ENCODE peak calls at places on chromosomes 6 and 20, in eight cellular contexts. D, T, E, H, J, W, A and V are unnamed samples.

GRCh38 chr6:1611572-1612385 is 2.1 kb downstream of the FOXC1 start:
- DNase-seq in J (no peak), W (no peak), D (peak), H (no peak), E (no peak), T (no peak), A (peak), V (no peak)

GRCh38 chr6:136134275-136134674 is 115.8 kb downstream of the MTFR2 start:
- DNase-seq in T (no peak), J (no peak), H (no peak), D (no peak), W (no peak), A (no peak), E (no peak), V (no peak)

GRCh38 chr6:36956111-36956820 is 1.7 kb downstream of the PI16 start:
- DNase-seq in D (peak), J (no peak), E (peak), W (no peak), H (no peak), A (peak), T (no peak), V (no peak)

GRCh38 chr6:32148722-32149576 is 2.8 kb downstream of the PRRT1 start:
- DNase-seq in T (no peak), D (no peak), E (peak), J (no peak), A (no peak), W (peak), H (peak), V (no peak)

GRCh38 chr6:67717281-67717680 is 917.8 kb upstream of the ADGRB3 start:
- DNase-seq in H (no peak), A (no peak), W (no peak), D (no peak), T (no peak), J (no peak), E (no peak), V (no peak)

GRCh38 chr20:137668-138131 is 4.7 kb upstream of the DEFB126 start:
- DNase-seq in W (no peak), E (no peak), A (no peak), D (peak), H (no peak), T (no peak), J (no peak), V (no peak)

GRCh38 chr6:110537208-110538123 is 61.1 kb upstream of the SLC22A16 start:
- DNase-seq in A (peak), E (no peak), T (no peak), J (no peak), H (no peak), D (peak), W (no peak), V (no peak)

GRCh38 chr20:55592866-55593265 is 412.5 kb downstream of the CBLN4 start:
- DNase-seq in D (no peak), E (no peak), H (no peak), T (no peak), A (no peak), W (no peak), J (no peak), V (no peak)

GRCh38 chr6:54860739-54861138 is 14.2 kb downstream of the FAM83B start:
- DNase-seq in A (peak), E (no peak), H (no peak), D (peak), T (no peak), J (no peak), W (no peak), V (no peak)

DNA sequence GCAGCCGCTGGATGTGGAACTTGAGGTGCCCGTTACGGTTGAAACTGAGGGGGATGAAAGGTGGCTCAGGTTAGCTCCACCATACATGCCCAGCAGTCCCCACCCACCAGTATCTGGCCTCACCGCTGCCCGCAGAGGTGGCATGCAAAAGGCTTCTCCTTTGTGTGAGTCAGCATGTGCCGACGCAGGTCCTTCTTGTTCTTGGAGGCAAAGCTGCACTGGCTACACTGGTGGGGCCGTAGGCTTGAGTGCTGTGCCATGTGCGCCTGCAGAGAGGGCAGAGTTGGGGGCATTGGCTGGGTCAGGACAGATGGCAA is 15.8 kb downstream of the PCIF1 start:
- DNase-seq in E (peak), J (no peak), W (no peak), A (no peak), H (no peak), T (no peak), D (no peak), V (no peak)
- H3K27ac ChIP-seq in E (peak), J (no peak), W (no peak), A (no peak), H (no peak), T (no peak), D (no peak), V (no peak)

GRCh38 chr6:46421939-46422338 is 69.3 kb downstream of the RCAN2 start:
- DNase-seq in H (peak), D (no peak), A (no peak), J (no peak), E (no peak), W (no peak), T (no peak), V (no peak)

GRCh38 chr6:46422619-46423018 is 68.6 kb downstream of the RCAN2 start:
- DNase-seq in T (no peak), D (no peak), H (no peak), J (no peak), A (no peak), E (no peak), W (no peak), V (no peak)

GRCh38 chr6:46421239-46421638 is 70.0 kb downstream of the RCAN2 start:
- DNase-seq in A (no peak), W (no peak), E (no peak), D (peak), J (no peak), H (no peak), T (no peak), V (no peak)

GRCh38 chr6:46414398-46414797 is 76.9 kb downstream of the RCAN2 start:
- DNase-seq in T (no peak), E (no peak), J (no peak), D (no peak), W (no peak), H (no peak), A (no peak), V (no peak)

DNA sequence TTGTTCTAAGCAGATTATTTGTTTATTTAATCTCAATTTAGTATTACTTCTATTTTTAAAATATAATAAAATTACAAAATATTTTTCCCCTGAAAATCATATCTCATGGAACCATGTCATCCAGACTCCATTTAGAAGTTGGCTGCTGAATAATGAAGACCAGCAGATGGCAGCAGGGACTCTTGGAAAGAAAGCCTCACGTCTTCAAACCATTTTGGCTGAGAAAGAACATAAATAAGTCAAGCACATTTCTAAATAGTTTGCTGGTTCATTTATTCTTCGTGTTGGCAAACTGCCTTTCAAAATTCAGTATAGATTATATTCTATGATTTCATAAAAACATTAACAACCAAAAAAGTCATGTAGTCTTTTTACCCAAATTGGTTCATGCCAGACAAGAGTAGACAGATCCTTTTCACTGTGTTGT is 71.7 kb downstream of the RCAN2 start:
- DNase-seq in W (no peak), D (peak), E (peak), A (peak), H (peak), T (no peak), J (peak), V (no peak)
- TF ChIP-seq CTCF in W (peak), D (peak), E (peak), A (peak), H (peak), T (peak), J (peak), V (peak)

GRCh38 chr6:150664091-150664490 is 64.4 kb downstream of the PLEKHG1 start:
- DNase-seq in H (no peak), E (no peak), T (no peak), W (no peak), D (no peak), J (no peak), A (no peak), V (no peak)
- H3K27ac ChIP-seq in H (no peak), E (no peak), T (no peak), W (no peak), D (no peak), J (no peak), A (no peak), V (no peak)

GRCh38 chr20:47137231-47137865 is 219.2 kb downstream of the ZMYND8 start:
- DNase-seq in A (no peak), T (no peak), J (no peak), H (no peak), E (no peak), D (no peak), W (no peak), V (no peak)

GRCh38 chr20:47136782-47137181 is 219.7 kb downstream of the ZMYND8 start:
- DNase-seq in H (no peak), W (no peak), D (no peak), T (no peak), J (no peak), E (no peak), A (no peak), V (no peak)

GRCh38 chr20:47129306-47129705 is 227.2 kb downstream of the ZMYND8 start:
- DNase-seq in J (no peak), A (no peak), T (no peak), D (no peak), W (no peak), E (no peak), H (no peak), V (no peak)

GRCh38 chr20:47127986-47128385 is 228.5 kb downstream of the ZMYND8 start:
- DNase-seq in J (no peak), W (no peak), H (no peak), D (no peak), A (no peak), T (no peak), E (no peak), V (no peak)

DNA sequence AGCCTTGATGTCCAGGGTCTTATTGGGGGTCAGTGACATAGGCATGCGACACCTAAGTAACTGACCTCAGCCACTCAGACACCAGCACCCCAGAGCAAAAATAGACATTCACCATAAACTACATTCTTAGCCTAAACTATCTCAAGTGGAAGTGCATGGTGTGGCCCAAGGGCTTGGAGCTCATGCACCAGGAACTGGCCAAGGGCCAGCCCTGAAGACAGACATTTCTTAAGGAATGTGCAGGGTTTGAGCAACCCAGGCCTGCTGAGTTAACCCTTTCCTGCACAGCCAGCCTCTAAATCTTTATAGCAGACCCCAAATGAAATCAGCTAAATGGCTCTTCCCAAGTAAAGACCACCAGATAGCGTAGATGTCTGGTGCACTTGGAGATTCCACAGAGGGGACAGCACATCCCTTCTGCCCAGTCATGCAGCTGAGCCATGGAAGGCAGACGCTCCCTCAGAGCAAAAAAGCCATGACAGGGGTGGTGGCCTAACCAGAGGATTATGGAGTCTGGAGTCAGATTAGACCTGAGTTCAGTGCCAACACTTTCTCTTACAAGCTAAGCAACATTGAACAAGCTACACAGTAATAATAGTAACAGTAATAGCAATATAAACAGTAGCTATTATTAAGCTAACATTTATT is 222.6 kb downstream of the ZMYND8 start:
- DNase-seq in E (peak), J (no peak), T (no peak), D (peak), H (no peak), W (no peak), A (peak), V (no peak)
- TF ChIP-seq CTCF in E (no peak), J (no peak), T (no peak), D (no peak), H (no peak), W (no peak), A (no peak), V (no peak)

DNA sequence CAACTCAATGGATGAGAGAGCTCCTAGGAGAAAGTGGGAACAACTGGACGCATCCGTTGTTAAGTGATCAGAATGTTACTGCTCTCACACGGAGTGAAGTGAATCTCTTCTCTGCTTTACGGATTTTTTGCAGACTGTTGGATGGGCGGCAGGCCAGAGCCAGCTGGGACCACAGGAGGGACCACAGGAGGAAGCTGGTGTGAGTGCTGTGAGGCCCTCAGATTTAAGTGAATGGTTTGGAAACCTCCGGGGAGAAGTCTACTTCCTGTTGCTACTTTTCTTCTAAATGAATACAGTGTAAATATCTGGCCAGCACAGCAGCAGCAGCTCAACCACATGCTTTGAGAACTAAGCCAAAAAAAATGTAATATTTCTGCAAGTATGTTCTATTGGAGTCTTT is 23.6 kb upstream of the PPP1R14C start:
- DNase-seq in D (no peak), J (no peak), E (no peak), A (no peak), W (no peak), H (no peak), T (no peak), V (peak)
- H3K27ac ChIP-seq in D (no peak), J (no peak), E (no peak), A (no peak), W (no peak), H (no peak), T (no peak), V (no peak)

GRCh38 chr6:104003803-104004516 is 855.8 kb downstream of the HACE1 start:
- DNase-seq in A (no peak), W (no peak), J (no peak), H (no peak), T (no peak), D (peak), E (no peak), V (no peak)
- TF ChIP-seq CTCF in A (peak), W (no peak), J (no peak), H (no peak), T (no peak), D (peak), E (no peak), V (no peak)

GRCh38 chr20:61186771-61187170 is 65.3 kb upstream of the CDH4 start:
- DNase-seq in A (no peak), E (no peak), H (no peak), W (no peak), J (no peak), D (no peak), T (no peak), V (no peak)
- H3K27ac ChIP-seq in A (peak), E (no peak), H (no peak), W (no peak), J (no peak), D (no peak), T (no peak), V (no peak)

DNA sequence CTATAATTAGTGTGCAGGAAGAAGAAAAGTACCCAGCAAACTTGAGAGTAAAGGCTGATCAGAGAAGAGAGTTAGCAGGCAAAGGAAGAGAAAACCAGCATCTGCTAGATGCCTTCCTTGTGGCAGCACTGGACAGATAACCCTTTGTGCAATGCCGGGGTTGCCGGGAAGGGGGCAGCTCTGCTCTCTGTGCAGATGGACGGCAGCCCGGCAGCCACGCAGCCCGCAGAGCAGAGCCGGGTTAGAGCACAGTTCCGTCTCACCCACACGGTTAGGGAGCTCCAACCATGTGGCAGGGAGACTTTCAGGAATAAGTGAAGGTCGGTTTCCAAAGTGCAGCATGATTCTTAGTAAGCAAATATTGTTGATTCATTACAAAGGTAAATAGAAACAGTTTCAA is 80.0 kb upstream of the RPS6KA2 start:
- DNase-seq in T (peak), H (peak), A (no peak), D (peak), J (no peak), E (peak), W (no peak), V (peak)
- TF ChIP-seq CTCF in T (peak), H (peak), A (no peak), D (peak), J (no peak), E (peak), W (no peak), V (peak)

GRCh38 chr6:148465011-148465335 is 122.3 kb downstream of the SASH1 start:
- DNase-seq in A (no peak), D (no peak), W (no peak), T (no peak), H (no peak), E (no peak), J (no peak), V (no peak)
- H3K27ac ChIP-seq in A (no peak), D (no peak), W (no peak), T (peak), H (peak), E (no peak), J (no peak), V (peak)

GRCh38 chr20:62927128-62927705 is 912 bp upstream of the DIDO1 start:
- DNase-seq in E (no peak), H (no peak), D (no peak), A (no peak), T (no peak), J (no peak), W (no peak), V (no peak)
- TF ChIP-seq CTCF in E (no peak), H (no peak), D (no peak), A (no peak), T (no peak), J (no peak), W (no peak), V (no peak)